ENCODE peak calls at places on chromosomes 3 and 15, in five cellular contexts. One of them, this sample, is unnamed.

GRCh38 chr3:194161181-194162045 is 25.5 kb downstream of the HES1 start:
- DNase-seq in uterus: no peak
- DNase-seq in A549: no peak
- DNase-seq in HepG2: peak
- DNase-seq in heart left ventricle: no peak
- DNase-seq in this sample: no peak

GRCh38 chr15:67018451-67018850 is 47.0 kb upstream of the SMAD3 start:
- DNase-seq in HepG2: no peak
- DNase-seq in A549: no peak
- DNase-seq in uterus: no peak
- DNase-seq in heart left ventricle: no peak
- DNase-seq in this sample: no peak

GRCh38 chr15:81002254-81003022 is 1.7 kb downstream of the TLNRD1 start:
- DNase-seq in A549: no peak
- DNase-seq in heart left ventricle: peak
- DNase-seq in HepG2: no peak
- DNase-seq in uterus: no peak
- DNase-seq in this sample: no peak

GRCh38 chr3:112374334-112374734 is 41.4 kb downstream of the CD200 start:
- DNase-seq in uterus: no peak
- DNase-seq in HepG2: no peak
- DNase-seq in A549: no peak
- DNase-seq in heart left ventricle: no peak
- DNase-seq in this sample: no peak

GRCh38 chr3:184031187-184031792 is at the start of gene HTR3D:
- DNase-seq in HepG2: no peak
- DNase-seq in uterus: no peak
- DNase-seq in A549: no peak
- DNase-seq in heart left ventricle: no peak
- DNase-seq in this sample: no peak

GRCh38 chr3:64134882-64135281 is 90.4 kb downstream of the PRICKLE2 start:
- DNase-seq in A549: no peak
- DNase-seq in heart left ventricle: no peak
- DNase-seq in HepG2: no peak
- DNase-seq in uterus: no peak
- DNase-seq in this sample: no peak

GRCh38 chr3:44885618-44886017 is 11.2 kb downstream of the TGM4 start:
- DNase-seq in A549: peak
- DNase-seq in heart left ventricle: peak
- DNase-seq in HepG2: peak
- DNase-seq in uterus: no peak
- DNase-seq in this sample: peak

GRCh38 chr15:69976366-69976994 is 121.2 kb downstream of the TLE3 start:
- DNase-seq in heart left ventricle: no peak
- DNase-seq in HepG2: peak
- DNase-seq in uterus: no peak
- DNase-seq in A549: no peak
- DNase-seq in this sample: peak

GRCh38 chr3:177484926-177485325 is 287.6 kb upstream of the TBL1XR1 start:
- DNase-seq in A549: no peak
- DNase-seq in uterus: no peak
- DNase-seq in HepG2: no peak
- DNase-seq in heart left ventricle: no peak
- DNase-seq in this sample: no peak

GRCh38 chr15:87874896-87875661 is 381.5 kb downstream of the NTRK3 start:
- DNase-seq in heart left ventricle: no peak
- DNase-seq in A549: no peak
- DNase-seq in uterus: no peak
- DNase-seq in HepG2: no peak
- DNase-seq in this sample: no peak

GRCh38 chr15:76335129-76335850 is 1.3 kb upstream of the ISL2 start:
- DNase-seq in HepG2: no peak
- DNase-seq in heart left ventricle: no peak
- DNase-seq in uterus: no peak
- DNase-seq in A549: no peak
- DNase-seq in this sample: peak

GRCh38 chr3:39349080-39349479 is 19.6 kb downstream of the CCR8 start:
- DNase-seq in HepG2: peak
- DNase-seq in uterus: no peak
- DNase-seq in A549: no peak
- DNase-seq in heart left ventricle: no peak
- DNase-seq in this sample: no peak

GRCh38 chr3:7193271-7193670 is 332.4 kb downstream of the GRM7 start:
- DNase-seq in A549: no peak
- DNase-seq in uterus: no peak
- DNase-seq in heart left ventricle: no peak
- DNase-seq in HepG2: no peak
- DNase-seq in this sample: no peak

DNA sequence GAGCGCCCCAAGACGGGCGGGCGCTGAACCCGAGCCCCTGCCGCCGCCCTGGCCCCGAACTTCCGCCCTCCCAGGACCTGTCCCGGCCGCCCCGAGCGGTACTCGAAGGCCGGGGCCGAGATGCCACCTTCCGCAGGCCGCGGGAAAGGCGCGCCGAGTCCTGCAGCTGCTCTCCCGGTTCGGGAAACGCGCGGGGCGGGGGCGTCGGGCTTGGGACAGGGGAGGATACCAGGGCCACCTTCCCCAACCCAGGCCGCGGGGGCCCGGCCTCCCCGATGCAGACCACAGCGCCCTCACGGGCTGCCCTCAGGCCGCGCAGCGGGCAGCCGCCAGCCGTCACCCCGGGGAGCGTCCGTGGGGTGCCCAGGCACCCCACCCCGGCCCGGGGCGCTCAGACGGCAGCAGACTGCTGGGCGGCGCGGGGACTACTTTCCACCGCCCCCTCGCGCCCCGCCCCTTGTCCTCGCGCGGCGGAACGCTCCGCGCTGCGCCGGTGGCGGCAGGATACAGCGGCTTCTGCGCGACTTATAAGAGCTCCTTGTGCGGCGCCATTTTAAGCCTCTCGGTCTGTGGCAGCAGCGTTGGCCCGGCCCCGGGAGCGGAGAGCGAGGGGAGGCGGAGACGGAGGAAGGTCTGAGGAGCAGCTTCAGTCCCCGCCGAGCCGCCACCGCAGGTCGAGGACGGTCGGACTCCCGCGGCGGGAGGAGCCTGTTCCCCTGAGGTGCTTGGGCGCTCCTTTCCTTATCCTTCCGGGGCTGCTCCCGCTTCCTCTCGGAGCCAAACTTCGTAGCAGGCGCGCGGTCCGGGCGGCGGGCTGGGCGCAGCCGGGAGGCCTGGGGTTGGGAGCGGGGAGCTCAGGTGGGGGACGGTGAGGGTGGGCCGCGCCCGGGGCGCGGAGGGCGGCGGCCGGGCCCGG is at the start of gene CTNNB1:
- DNase-seq in uterus: peak
- DNase-seq in HepG2: peak
- DNase-seq in heart left ventricle: peak
- DNase-seq in A549: peak
- DNase-seq in this sample: peak
- TF ChIP-seq POLR2A in uterus: peak
- TF ChIP-seq POLR2A in HepG2: peak
- TF ChIP-seq POLR2A in heart left ventricle: no peak
- TF ChIP-seq POLR2A in A549: peak
- TF ChIP-seq POLR2A in this sample: peak

DNA sequence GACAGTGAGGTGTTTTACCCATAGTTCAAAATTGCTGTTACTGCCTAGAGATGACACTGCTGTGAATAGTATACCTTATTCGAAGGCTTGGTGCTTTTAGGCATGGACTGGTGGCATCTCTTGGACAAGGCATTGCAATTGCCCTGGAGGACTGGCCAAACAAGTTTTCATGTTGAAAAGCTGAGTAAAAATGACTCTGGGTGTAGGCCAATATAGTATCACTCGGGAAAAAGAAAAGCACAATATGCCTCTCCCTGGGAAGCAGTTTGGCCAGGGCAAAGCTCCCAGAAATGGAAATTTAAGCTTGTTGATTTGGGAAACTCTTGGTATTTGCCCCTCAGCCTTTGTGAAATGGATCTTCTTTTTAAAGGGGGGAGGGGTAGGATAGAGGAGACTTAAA is 54.8 kb downstream of the ZNF609 start:
- DNase-seq in A549: no peak
- DNase-seq in heart left ventricle: no peak
- DNase-seq in HepG2: no peak
- DNase-seq in uterus: no peak
- DNase-seq in this sample: no peak
- TF ChIP-seq POLR2A in A549: no peak
- TF ChIP-seq POLR2A in heart left ventricle: no peak
- TF ChIP-seq POLR2A in HepG2: no peak
- TF ChIP-seq POLR2A in uterus: no peak
- TF ChIP-seq POLR2A in this sample: no peak

GRCh38 chr3:197736491-197737318 is at the start of gene RUBCN:
- DNase-seq in uterus: peak
- DNase-seq in A549: peak
- DNase-seq in HepG2: peak
- DNase-seq in heart left ventricle: peak
- DNase-seq in this sample: peak
- TF ChIP-seq POLR2A in uterus: peak
- TF ChIP-seq POLR2A in A549: peak
- TF ChIP-seq POLR2A in HepG2: peak
- TF ChIP-seq POLR2A in heart left ventricle: no peak
- TF ChIP-seq POLR2A in this sample: peak

GRCh38 chr3:124032881-124033359 is 41.0 kb upstream of the ROPN1 start:
- DNase-seq in uterus: peak
- DNase-seq in A549: peak
- DNase-seq in heart left ventricle: peak
- DNase-seq in HepG2: peak
- DNase-seq in this sample: peak
- TF ChIP-seq POLR2A in uterus: peak
- TF ChIP-seq POLR2A in A549: peak
- TF ChIP-seq POLR2A in heart left ventricle: no peak
- TF ChIP-seq POLR2A in HepG2: no peak
- TF ChIP-seq POLR2A in this sample: no peak

GRCh38 chr15:84749111-84749991 is 959 bp downstream of the ZNF592 start:
- DNase-seq in uterus: peak
- DNase-seq in heart left ventricle: peak
- DNase-seq in A549: no peak
- DNase-seq in HepG2: peak
- DNase-seq in this sample: peak

GRCh38 chr15:84748274-84749110 is at the start of gene ZNF592:
- DNase-seq in heart left ventricle: peak
- DNase-seq in A549: peak
- DNase-seq in HepG2: peak
- DNase-seq in uterus: peak
- DNase-seq in this sample: peak

GRCh38 chr15:84752195-84752594 is 3.8 kb downstream of the ZNF592 start:
- DNase-seq in A549: no peak
- DNase-seq in heart left ventricle: no peak
- DNase-seq in uterus: no peak
- DNase-seq in HepG2: peak
- DNase-seq in this sample: no peak

GRCh38 chr15:84750583-84751092 is 2.2 kb downstream of the ZNF592 start:
- DNase-seq in A549: no peak
- DNase-seq in heart left ventricle: no peak
- DNase-seq in uterus: no peak
- DNase-seq in HepG2: no peak
- DNase-seq in this sample: peak

GRCh38 chr15:84747423-84748273 is 744 bp upstream of the ZNF592 start:
- DNase-seq in heart left ventricle: peak
- DNase-seq in A549: peak
- DNase-seq in uterus: peak
- DNase-seq in HepG2: peak
- DNase-seq in this sample: peak
- TF ChIP-seq POLR2A in heart left ventricle: no peak
- TF ChIP-seq POLR2A in A549: peak
- TF ChIP-seq POLR2A in uterus: no peak
- TF ChIP-seq POLR2A in HepG2: peak
- TF ChIP-seq POLR2A in this sample: peak

DNA sequence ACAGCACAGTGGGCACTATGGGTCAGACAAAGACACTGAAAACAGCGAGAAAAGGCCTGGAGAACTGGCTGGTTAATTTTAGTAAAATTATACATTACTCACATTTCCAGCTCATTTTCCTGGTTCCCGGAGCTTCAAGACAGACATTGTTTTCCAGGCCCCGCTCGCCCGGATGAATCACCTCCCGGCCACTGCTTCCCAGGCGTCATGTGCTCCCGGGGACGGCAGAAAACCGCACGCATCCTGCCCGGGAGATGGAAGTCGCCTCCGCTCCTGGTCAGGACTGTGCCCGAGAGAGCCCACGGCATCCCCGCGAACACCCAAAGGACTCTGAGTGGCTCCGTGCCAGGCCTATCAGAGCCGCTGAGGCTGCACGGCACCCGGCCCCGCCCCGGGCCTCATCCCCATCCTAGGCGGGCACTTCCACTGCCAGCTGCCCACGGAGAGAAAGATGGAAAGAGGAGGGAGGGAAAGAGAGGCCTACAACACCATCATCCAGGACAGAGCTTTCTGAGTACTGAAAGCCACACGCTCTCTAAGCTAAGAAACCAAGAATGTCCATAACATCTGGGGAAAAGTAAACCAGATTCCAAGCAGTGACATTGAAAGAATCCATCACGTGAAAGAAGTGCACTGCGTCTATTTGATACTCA is 75.1 kb downstream of the VGLL4 start:
- DNase-seq in heart left ventricle: peak
- DNase-seq in HepG2: no peak
- DNase-seq in A549: peak
- DNase-seq in uterus: peak
- DNase-seq in this sample: no peak
- TF ChIP-seq POLR2A in heart left ventricle: no peak
- TF ChIP-seq POLR2A in HepG2: no peak
- TF ChIP-seq POLR2A in A549: no peak
- TF ChIP-seq POLR2A in uterus: peak
- TF ChIP-seq POLR2A in this sample: no peak

DNA sequence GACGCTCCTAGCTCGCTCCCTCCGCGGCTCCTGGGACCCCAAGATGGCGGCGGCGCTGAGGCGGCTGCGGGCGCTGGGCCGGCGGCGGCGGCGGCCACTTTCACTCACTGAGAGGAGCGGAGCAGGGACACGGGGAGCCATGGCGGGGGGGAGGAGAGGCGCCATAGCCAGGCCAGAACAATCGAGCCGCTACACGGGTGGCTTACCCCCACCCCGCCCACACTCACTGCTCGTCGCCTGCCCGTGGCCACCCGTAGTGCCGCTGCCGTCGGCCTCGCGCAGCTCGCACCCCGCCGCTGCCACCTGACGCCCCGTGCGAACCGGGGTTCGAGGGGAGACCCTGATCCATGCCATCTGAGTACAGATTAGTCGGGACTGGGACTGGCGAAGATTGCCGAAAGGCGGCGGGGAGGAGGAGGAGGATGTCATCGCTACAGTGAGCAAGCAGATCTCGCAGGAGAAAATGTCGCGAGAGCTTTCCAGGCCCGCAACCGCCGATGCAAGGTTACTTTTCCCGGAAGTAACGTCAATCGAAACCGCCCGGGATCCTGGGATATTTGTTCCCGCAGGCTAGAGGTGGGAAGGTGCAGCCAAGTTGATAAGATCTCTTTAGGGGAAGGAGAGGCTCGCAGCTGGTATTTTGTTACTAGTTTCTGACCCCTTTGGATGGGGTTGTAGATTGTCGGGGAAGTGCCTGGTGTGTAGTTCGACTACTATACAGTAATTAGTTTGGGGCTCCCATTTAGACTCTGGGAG is at the start of gene INO80:
- DNase-seq in uterus: peak
- DNase-seq in HepG2: peak
- DNase-seq in heart left ventricle: peak
- DNase-seq in A549: peak
- DNase-seq in this sample: peak
- TF ChIP-seq POLR2A in uterus: peak
- TF ChIP-seq POLR2A in HepG2: peak
- TF ChIP-seq POLR2A in heart left ventricle: no peak
- TF ChIP-seq POLR2A in A549: peak
- TF ChIP-seq POLR2A in this sample: peak